ENCODE peak calls at places on chromosomes 6 and 20, in five cellular contexts. A, K, Z, F and H are unnamed samples.

GRCh38 chr6:134447883-134448387 is 130.0 kb upstream of the SGK1 start:
- DNase-seq in A (no peak), K (no peak), Z (no peak), F (no peak), H (no peak)

GRCh38 chr6:147055821-147056392 is 148.3 kb upstream of the STXBP5 start:
- DNase-seq in A (no peak), K (no peak), Z (no peak), F (no peak), H (no peak)

GRCh38 chr20:50415516-50416268 is 94.5 kb upstream of the PTPN1 start:
- DNase-seq in A (peak), K (no peak), Z (no peak), F (peak), H (peak)

GRCh38 chr6:88669475-88669874 is 293.9 kb downstream of the RNGTT start:
- DNase-seq in A (no peak), K (no peak), Z (no peak), F (no peak), H (no peak)

GRCh38 chr6:162728706-162729105 is 932 bp downstream of the PACRG start:
- DNase-seq in A (no peak), K (no peak), Z (no peak), F (no peak), H (no peak)

GRCh38 chr6:89073014-89073620 is 7.4 kb upstream of the PNRC1 start:
- DNase-seq in A (peak), K (peak), Z (no peak), F (no peak), H (no peak)

GRCh38 chr20:36217226-36217625 is 19.1 kb upstream of the AAR2 start:
- DNase-seq in A (peak), K (peak), Z (no peak), F (peak), H (peak)

GRCh38 chr6:107101661-107102413 is 13.5 kb downstream of the BEND3 start:
- DNase-seq in A (no peak), K (no peak), Z (no peak), F (no peak), H (no peak)

GRCh38 chr6:118122801-118123200 is 215.7 kb downstream of the SLC35F1 start:
- DNase-seq in A (no peak), K (no peak), Z (no peak), F (no peak), H (no peak)

GRCh38 chr20:38094373-38094775 is 60.8 kb downstream of the RPRD1B start:
- DNase-seq in A (peak), K (peak), Z (peak), F (no peak), H (no peak)

GRCh38 chr6:89110288-89110687 is 7.6 kb downstream of the SRSF12 start:
- DNase-seq in A (no peak), K (no peak), Z (no peak), F (no peak), H (no peak)

GRCh38 chr20:54194724-54195438 is 13.0 kb upstream of the PFDN4 start:
- DNase-seq in A (peak), K (no peak), Z (no peak), F (no peak), H (no peak)

GRCh38 chr6:97440590-97441176 is 157.7 kb upstream of the MMS22L start:
- DNase-seq in A (peak), K (peak), Z (no peak), F (no peak), H (peak)

GRCh38 chr20:63534427-63534830 is 2.7 kb downstream of the PTK6 start:
- DNase-seq in A (no peak), K (no peak), Z (no peak), F (peak), H (no peak)

GRCh38 chr6:157063935-157064322 is 259.4 kb downstream of the TMEM242 start:
- DNase-seq in A (no peak), K (no peak), Z (no peak), F (no peak), H (no peak)

GRCh38 chr20:58711266-58712051 is 18.9 kb downstream of the NPEPL1 start:
- DNase-seq in A (no peak), K (no peak), Z (no peak), F (peak), H (no peak)

GRCh38 chr6:161804804-161805203 is 530.9 kb upstream of the AGPAT4 start:
- DNase-seq in A (no peak), K (no peak), Z (no peak), F (no peak), H (no peak)

GRCh38 chr6:53390010-53390409 is 41.3 kb upstream of the ELOVL5 start:
- DNase-seq in A (no peak), K (no peak), Z (no peak), F (no peak), H (no peak)

GRCh38 chr6:32659856-32660595 is 6.4 kb downstream of the HLA-DQB1 start:
- DNase-seq in A (no peak), K (no peak), Z (no peak), F (no peak), H (no peak)

GRCh38 chr6:112571886-112572285 is 224.8 kb downstream of the RFPL4B start:
- DNase-seq in A (no peak), K (no peak), Z (no peak), F (no peak), H (no peak)

GRCh38 chr20:33399924-33400323 is 1.4 kb downstream of the CDK5RAP1 start:
- DNase-seq in A (peak), K (no peak), Z (no peak), F (no peak), H (no peak)

GRCh38 chr6:144580771-144581170 is 295.6 kb downstream of the UTRN start:
- DNase-seq in A (no peak), K (no peak), Z (no peak), F (no peak), H (no peak)

GRCh38 chr6:27250955-27251671 is 3.6 kb downstream of the PRSS16 start:
- DNase-seq in A (no peak), K (peak), Z (peak), F (peak), H (peak)

GRCh38 chr20:11982289-11982957 is 64.7 kb downstream of the BTBD3 start:
- DNase-seq in A (peak), K (no peak), Z (no peak), F (no peak), H (no peak)

GRCh38 chr6:37831457-37831856 is 11.9 kb downstream of the ZFAND3 start:
- DNase-seq in A (no peak), K (no peak), Z (no peak), F (no peak), H (no peak)

GRCh38 chr6:84560431-84561375 is 203.7 kb downstream of the TBX18 start:
- DNase-seq in A (no peak), K (no peak), Z (no peak), F (no peak), H (no peak)

GRCh38 chr6:12577124-12577845 is 139.3 kb upstream of the PHACTR1 start:
- DNase-seq in A (no peak), K (no peak), Z (no peak), F (no peak), H (no peak)

GRCh38 chr6:132388291-132388690 is 13.0 kb downstream of the MOXD1 start:
- DNase-seq in A (no peak), K (no peak), Z (no peak), F (no peak), H (no peak)

GRCh38 chr6:106253731-106254130 is 71.8 kb downstream of the ATG5 start:
- DNase-seq in A (no peak), K (no peak), Z (no peak), F (no peak), H (no peak)

GRCh38 chr6:26553739-26554668 is 15.8 kb downstream of the HMGN4 start:
- DNase-seq in A (peak), K (peak), Z (no peak), F (peak), H (peak)

GRCh38 chr20:4666001-4666470 is 55.7 kb upstream of the PRND start:
- DNase-seq in A (no peak), K (no peak), Z (no peak), F (no peak), H (no peak)

DNA sequence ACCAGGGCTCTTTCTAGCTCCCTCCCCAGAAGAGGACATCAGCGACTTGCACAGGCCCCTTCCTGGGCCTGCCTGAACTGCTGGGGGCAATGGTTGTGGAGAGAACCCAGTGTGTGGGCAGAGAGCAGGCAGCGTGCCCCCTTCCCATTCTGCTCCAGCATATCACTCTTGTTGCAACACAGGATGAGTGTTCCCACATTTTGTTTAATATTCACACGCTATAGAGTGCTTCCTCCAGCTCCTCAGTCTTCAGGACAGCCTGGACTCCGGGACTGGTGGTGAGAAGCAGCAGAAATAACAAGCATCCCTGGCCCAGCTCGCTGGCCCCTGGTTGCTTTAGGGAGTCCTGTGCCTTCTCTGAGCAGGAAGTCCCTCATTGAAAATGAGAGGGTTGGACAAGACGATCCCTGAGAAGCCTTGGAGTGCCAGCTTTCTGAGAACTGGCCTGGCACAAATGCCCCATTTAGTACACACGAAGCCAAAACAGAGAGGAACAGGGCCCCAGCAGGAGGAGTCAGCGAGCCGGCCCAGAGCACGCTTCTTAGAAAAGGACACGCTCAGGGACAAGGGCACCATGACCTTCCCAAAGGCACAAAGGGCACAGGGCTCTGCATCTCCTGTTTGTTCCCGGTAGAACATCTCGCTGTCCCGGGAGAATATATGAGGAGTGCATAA is 84.2 kb upstream of the FOXC1 start:
- DNase-seq in A (no peak), K (no peak), Z (no peak), F (no peak), H (no peak)
- TF ChIP-seq ATF2 in A (no peak), K (no peak), Z (no peak), F (no peak), H (no peak)

GRCh38 chr20:47392015-47392720 is 35.7 kb upstream of the ZMYND8 start:
- DNase-seq in A (peak), K (peak), Z (no peak), F (no peak), H (no peak)
- TF ChIP-seq ATF2 in A (no peak), K (no peak), Z (no peak), F (no peak), H (no peak)

GRCh38 chr6:7484666-7485065 is 56.8 kb upstream of the DSP start:
- DNase-seq in A (no peak), K (no peak), Z (no peak), F (no peak), H (no peak)

GRCh38 chr6:7488494-7488893 is 53.0 kb upstream of the DSP start:
- DNase-seq in A (no peak), K (no peak), Z (no peak), F (no peak), H (no peak)

GRCh38 chr6:7486951-7487350 is 54.5 kb upstream of the DSP start:
- DNase-seq in A (no peak), K (no peak), Z (no peak), F (no peak), H (no peak)

GRCh38 chr6:7493866-7494265 is 47.6 kb upstream of the DSP start:
- DNase-seq in A (no peak), K (no peak), Z (no peak), F (no peak), H (no peak)

DNA sequence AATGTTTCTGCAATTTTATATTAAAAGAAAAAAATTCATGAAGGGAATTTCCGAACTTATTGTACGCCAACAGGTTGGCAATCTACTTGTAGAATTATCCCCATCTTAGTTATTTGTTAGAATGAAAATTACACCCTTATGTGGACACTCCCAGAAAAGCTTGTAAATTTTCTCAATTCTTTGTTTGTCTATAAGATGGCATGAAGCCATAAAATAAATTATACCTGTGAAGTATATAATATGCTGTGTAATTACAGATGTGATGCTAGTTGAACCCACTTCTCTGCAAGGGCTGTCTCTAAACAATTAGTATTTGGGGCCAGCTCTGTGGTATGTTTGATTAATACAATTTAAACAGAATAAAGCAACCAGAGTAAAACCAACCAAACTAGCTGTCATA is 52.1 kb upstream of the DSP start:
- DNase-seq in A (no peak), K (no peak), Z (no peak), F (no peak), H (no peak)
- TF ChIP-seq ATF2 in A (no peak), K (no peak), Z (no peak), F (no peak), H (no peak)

GRCh38 chr20:23783447-23783846 is 32.7 kb upstream of the CST1 start:
- DNase-seq in A (no peak), K (no peak), Z (no peak), F (no peak), H (no peak)

GRCh38 chr20:23782366-23782983 is 31.7 kb upstream of the CST1 start:
- DNase-seq in A (no peak), K (peak), Z (no peak), F (peak), H (no peak)
- TF ChIP-seq ATF2 in A (no peak), K (no peak), Z (no peak), F (no peak), H (no peak)

GRCh38 chr20:23115823-23116222 is 29.7 kb upstream of the CD93 start:
- DNase-seq in A (no peak), K (no peak), Z (peak), F (no peak), H (no peak)

GRCh38 chr20:23114448-23114847 is 28.3 kb upstream of the CD93 start:
- DNase-seq in A (no peak), K (no peak), Z (no peak), F (no peak), H (no peak)

GRCh38 chr20:23118144-23118543 is 32.0 kb upstream of the CD93 start:
- DNase-seq in A (no peak), K (no peak), Z (no peak), F (no peak), H (no peak)

GRCh38 chr20:23117738-23118137 is 31.6 kb upstream of the CD93 start:
- DNase-seq in A (no peak), K (no peak), Z (no peak), F (no peak), H (no peak)

GRCh38 chr20:23116301-23117089 is 30.4 kb upstream of the CD93 start:
- DNase-seq in A (peak), K (no peak), Z (no peak), F (no peak), H (no peak)
- TF ChIP-seq ATF2 in A (no peak), K (no peak), Z (no peak), F (no peak), H (no peak)

GRCh38 chr6:127690092-127690491 is 113.1 kb downstream of the C6orf58 start:
- DNase-seq in A (no peak), K (no peak), Z (no peak), F (no peak), H (no peak)
- TF ChIP-seq ATF2 in A (no peak), K (no peak), Z (no peak), F (no peak), H (no peak)

DNA sequence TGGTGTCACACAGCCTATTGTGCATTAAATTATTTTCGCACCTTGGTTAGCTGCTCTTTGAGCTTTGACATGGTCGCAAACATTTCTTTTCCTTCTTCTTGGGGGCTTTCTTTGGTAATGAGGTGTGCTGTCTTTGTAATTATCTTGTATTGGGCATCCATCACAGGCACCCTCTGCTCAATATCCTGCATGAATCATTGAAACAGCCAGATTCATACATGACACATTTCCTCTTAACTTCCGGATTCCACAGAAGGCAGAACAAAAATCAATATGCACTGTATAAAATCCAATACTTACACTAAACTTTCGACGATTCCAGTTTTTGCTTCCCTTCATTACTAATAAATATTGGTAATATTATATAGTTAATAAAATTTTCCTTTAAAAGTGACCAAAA is 175.6 kb downstream of the SYNE1 start:
- DNase-seq in A (no peak), K (no peak), Z (no peak), F (no peak), H (no peak)
- TF ChIP-seq ATF2 in A (no peak), K (no peak), Z (no peak), F (no peak), H (no peak)

DNA sequence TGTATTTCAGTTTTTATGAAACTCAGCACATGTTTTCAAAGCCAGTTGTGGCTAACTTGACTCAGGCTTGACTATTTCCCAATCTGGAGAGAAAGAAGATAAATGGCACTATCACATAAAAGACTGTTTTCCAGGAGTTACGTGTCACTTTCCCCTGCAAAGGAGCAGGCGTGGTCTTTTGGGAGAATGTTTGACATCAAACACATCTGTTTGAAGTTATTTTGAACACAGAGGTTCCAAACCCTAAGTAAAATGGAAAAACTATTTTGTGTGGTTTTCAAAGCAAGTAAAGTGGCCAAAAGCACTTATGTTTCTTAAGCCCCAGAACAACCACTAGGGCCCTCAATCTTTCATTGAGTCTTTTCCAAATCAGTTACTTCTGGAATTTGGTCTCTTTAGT is 89.7 kb downstream of the FOXF2 start:
- DNase-seq in A (no peak), K (no peak), Z (no peak), F (no peak), H (no peak)
- TF ChIP-seq ATF2 in A (no peak), K (no peak), Z (no peak), F (no peak), H (no peak)

DNA sequence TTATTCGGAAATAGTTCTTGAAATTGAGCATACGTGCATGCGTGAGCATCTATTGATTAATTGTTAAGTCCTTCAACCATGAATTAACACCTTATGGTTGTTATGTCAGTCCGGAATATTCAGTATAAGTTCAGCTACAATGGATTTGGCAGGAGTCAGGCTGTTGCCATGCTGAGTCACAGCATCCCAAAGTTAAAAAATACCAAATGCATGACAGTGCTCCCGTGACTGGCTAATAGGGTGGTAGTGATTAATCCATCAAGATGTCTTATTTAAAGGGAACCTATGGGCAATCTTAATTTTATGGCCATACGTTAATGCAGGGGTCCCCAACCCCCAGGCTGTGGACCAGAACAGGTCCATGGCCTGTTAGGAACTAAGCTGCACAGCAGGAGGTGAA is 10.5 kb downstream of the RAE1 start:
- DNase-seq in A (no peak), K (no peak), Z (no peak), F (no peak), H (no peak)
- TF ChIP-seq ATF2 in A (no peak), K (no peak), Z (no peak), F (no peak), H (no peak)